ENCODE peak calls at places on chromosomes 11 and 22, in six cellular contexts. C is left ventricle myocardium inferior, Z is fibroblast of mammary gland, Y is suprapubic skin, D is AG09309, O is AG10803. F is an unnamed sample.
A peak's percentile ranks its signal among the peaks of the same experiment; 100 is the strongest.

GRCh38 chr11:13235895-13236294 is 41.7 kb upstream of the BMAL1 start:
- DNase-seq in Y (no peak), O (no peak), D (no peak), Z (no peak), C (no peak), F (no peak)

GRCh38 chr11:70156291-70157037 is 46.6 kb upstream of the FADD start:
- DNase-seq in Z (no peak), O (no peak), Y (no peak), D (no peak), C (no peak), F (no peak)

GRCh38 chr11:60469723-60470122 is 14.1 kb downstream of the MS4A1 start:
- DNase-seq in Y (no peak), Z (no peak), O (no peak), C (no peak), D (no peak), F (no peak)

GRCh38 chr11:64298966-64299846 is 952 bp upstream of the CATSPERZ start:
- DNase-seq in Z (no peak), O (peak; percentile 25), Y (no peak), C (peak; percentile 70), D (no peak), F (peak; percentile 34)

GRCh38 chr22:30425616-30426394 is at the start of gene MTFP1:
- DNase-seq in D (no peak), O (peak; percentile 56), Z (peak; percentile 53), C (peak; percentile 53), Y (peak; percentile 76), F (peak; percentile 59)

GRCh38 chr22:43658823-43659222 is 153.3 kb downstream of the EFCAB6 start:
- DNase-seq in C (no peak), Y (no peak), D (no peak), O (no peak), Z (no peak), F (no peak)

GRCh38 chr11:102391549-102392237 is 44.7 kb downstream of the BIRC2 start:
- DNase-seq in O (no peak), C (no peak), Z (no peak), D (no peak), Y (no peak), F (no peak)

GRCh38 chr11:82305123-82305522 is 428.5 kb downstream of the FAM181B start:
- DNase-seq in C (no peak), D (no peak), Y (no peak), Z (no peak), O (no peak), F (no peak)

GRCh38 chr22:32477608-32478007 is 3.0 kb downstream of the FBXO7 start:
- DNase-seq in Z (no peak), O (no peak), D (no peak), C (no peak), Y (no peak), F (no peak)

GRCh38 chr11:103798029-103798428 is 238.4 kb upstream of the DDI1 start:
- DNase-seq in D (peak; percentile 57), O (peak; percentile 94), Z (peak; percentile 90), Y (no peak), C (no peak), F (peak; percentile 69)

GRCh38 chr11:80727315-80727714 is 1286.5 kb upstream of the TENM4 start:
- DNase-seq in Z (peak; percentile 13), Y (no peak), D (no peak), O (no peak), C (no peak), F (no peak)
- TF ChIP-seq CTCF in Z (peak; percentile 19), Y (no peak), D (no peak), O (peak; percentile 4), C (peak; percentile 29), F (peak; percentile 10)

GRCh38 chr11:128290106-128290840 is 297.1 kb downstream of the ETS1 start:
- DNase-seq in C (peak; percentile 18), O (peak; percentile 91), Z (peak; percentile 88), D (peak; percentile 84), Y (no peak), F (peak; percentile 71)
- H3K4me3 ChIP-seq in C (peak overlapping the region; percentile 47), O (no peak overlapping the region), Z (no peak overlapping the region), D (no peak overlapping the region), Y (peak overlapping the region; percentile 10), F (no peak overlapping the region)

DNA sequence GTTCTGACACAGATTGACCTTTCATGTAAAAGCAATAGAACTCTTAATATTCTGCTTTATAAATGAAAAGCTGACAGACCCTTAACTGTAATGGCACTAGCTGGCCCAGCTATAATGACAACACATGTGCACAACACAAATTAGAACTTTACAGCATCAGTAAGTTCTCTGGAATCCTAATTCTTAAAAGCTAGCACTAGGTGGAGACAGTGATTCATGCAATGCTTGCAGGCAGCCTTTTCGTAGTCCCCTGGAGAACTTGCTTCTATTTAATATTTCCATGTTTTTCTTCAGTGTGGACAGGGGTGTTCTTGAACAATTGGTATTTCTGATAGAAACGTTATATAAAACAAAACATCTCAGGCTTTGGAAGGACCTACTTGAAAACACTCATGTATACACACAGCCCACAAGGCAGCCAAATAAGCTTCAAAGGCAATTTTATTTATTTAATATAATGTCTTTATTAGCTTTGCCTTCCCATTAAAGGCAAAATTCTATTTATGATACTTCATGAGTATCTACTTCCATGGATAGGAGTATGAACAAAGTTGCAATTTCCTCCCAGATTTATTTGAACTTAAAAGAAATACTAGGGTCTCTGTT is 374.3 kb upstream of the MPPED2 start:
- DNase-seq in D (peak; percentile 7), Z (peak; percentile 56), C (no peak), Y (no peak), O (peak; percentile 62), F (peak; percentile 2)
- TF ChIP-seq CTCF in D (peak; percentile 31), Z (peak; percentile 52), C (peak; percentile 54), Y (no peak), O (peak; percentile 77), F (peak; percentile 32)

DNA sequence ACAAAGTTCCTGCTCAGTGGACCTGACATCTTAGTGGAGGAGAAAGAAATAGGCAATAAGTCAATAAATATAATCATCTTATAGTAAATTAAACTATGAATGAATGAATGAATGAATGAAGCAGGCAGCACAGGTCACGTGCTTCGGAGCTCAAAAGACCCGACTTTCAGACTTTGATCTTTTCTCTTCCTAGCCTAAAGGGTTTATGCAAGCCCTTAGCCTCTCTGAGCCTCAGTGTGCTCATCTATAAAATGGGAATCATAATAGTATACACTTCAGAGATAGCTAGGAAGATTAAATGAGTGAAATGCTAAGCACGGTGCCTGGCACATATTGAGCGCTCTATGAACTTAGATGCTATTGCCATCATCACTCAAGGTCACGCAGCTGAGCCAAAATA is 7.5 kb downstream of the PVALB start:
- DNase-seq in Y (no peak), Z (no peak), C (no peak), D (no peak), O (no peak), F (no peak)
- H3K4me3 ChIP-seq in Y (no peak overlapping the region), Z (no peak overlapping the region), C (no peak overlapping the region), D (no peak overlapping the region), O (no peak overlapping the region), F (no peak overlapping the region)

GRCh38 chr11:131041331-131042040 is 125.2 kb upstream of the SNX19 start:
- DNase-seq in Z (peak; percentile 62), D (no peak), Y (no peak), O (peak; percentile 27), C (no peak), F (peak; percentile 47)

GRCh38 chr11:131044851-131045250 is 128.6 kb upstream of the SNX19 start:
- DNase-seq in C (no peak), O (no peak), Z (no peak), D (no peak), Y (no peak), F (no peak)

GRCh38 chr11:131042041-131042390 is 125.7 kb upstream of the SNX19 start:
- DNase-seq in O (peak; percentile 18), C (no peak), Y (no peak), D (no peak), Z (peak; percentile 57), F (peak; percentile 48)

GRCh38 chr11:131042711-131043110 is 126.4 kb upstream of the SNX19 start:
- DNase-seq in Z (no peak), D (no peak), O (no peak), C (no peak), Y (no peak), F (no peak)

DNA sequence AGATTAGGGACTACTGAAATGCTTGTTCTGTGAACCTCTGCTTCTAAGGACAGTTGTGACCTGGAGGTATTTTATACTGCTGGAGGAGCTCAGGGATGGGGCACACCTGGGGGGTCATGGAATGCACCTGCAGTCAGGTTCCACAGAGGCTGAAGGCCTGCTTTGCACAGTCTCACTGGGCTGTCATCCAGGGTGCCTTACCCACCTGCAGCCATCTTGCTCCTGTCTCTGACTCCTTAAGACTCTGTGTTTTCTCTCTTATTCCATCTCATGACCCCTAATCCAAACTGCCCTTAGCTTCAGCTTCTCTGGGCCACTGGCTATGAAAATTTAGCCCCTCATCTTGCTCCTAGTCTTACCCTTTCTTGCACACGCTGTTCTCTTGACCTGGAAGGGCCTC is 127.0 kb upstream of the SNX19 start:
- DNase-seq in Y (no peak), D (no peak), C (no peak), Z (no peak), O (no peak), F (no peak)
- TF ChIP-seq CTCF in Y (no peak), D (no peak), C (no peak), Z (no peak), O (no peak), F (no peak)

GRCh38 chr11:1888347-1888753 is 3.3 kb downstream of the PRR33 start:
- DNase-seq in Z (no peak), D (no peak), O (no peak), C (no peak), Y (no peak), F (no peak)
- H3K4me3 ChIP-seq in Z (no peak overlapping the region), D (no peak overlapping the region), O (no peak overlapping the region), C (no peak overlapping the region), Y (no peak overlapping the region), F (no peak overlapping the region)

DNA sequence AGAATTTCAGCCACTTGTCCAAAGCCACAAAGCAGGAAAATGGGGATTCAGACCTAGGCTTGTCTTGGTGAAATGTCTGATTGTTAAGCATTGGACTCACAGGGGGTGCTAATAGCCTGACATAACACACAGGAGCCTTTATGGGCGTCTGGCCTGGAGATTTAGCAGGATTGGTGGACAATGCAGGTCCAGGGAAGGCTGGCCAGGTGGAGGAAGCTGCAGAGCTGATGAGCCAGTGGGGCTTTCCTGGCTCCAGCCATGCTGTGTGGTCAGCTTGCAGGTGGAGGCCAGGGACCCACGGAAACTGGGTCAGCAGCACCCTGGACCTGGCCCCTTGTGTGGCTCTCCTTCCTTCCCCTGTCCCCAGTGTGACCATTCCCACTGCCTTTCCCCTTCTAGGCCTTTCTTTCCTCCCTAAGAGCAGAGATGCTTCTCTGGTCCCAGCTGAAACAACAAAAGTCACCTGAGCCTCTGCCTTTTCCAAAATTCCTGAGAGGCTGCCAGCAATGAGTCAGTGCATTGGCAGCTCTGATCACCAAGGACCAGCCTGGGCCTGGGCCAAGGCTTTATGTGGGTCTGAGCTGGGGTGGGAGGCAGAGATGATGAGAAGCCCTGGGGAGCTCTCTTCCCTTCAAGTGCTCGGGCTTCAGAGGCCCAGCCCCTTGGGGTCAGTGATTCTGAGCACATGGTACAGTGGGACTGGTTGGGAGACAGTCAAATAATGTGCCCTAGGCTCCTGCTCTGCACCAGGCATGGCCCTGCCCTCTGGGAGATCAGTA is 85.2 kb downstream of the CCDC81 start:
- DNase-seq in Z (peak; percentile 92), Y (no peak), C (peak; percentile 45), O (peak; percentile 84), D (peak; percentile 46), F (peak; percentile 93)
- TF ChIP-seq CTCF in Z (no peak), Y (no peak), C (no peak), O (no peak), D (no peak), F (no peak)

F was measured in foreskin fibroblast.